ENCODE peak calls at places on chromosome 7, in four cellular contexts. E is NCI-H1930, X is hypothalamus, A is NCI-H774. P is an unnamed sample.
A peak's percentile ranks its signal among the peaks of the same experiment; 100 is the strongest.

GRCh38 chr7:69748530-69748929 is 150.3 kb downstream of the AUTS2 start:
- DNase-seq in E (no peak), X (no peak), A (no peak), P (no peak)

GRCh38 chr7:22675917-22676343 is 51.1 kb upstream of the IL6 start:
- DNase-seq in E (no peak), X (no peak), A (no peak), P (no peak)

GRCh38 chr7:157278167-157278790 is 58.5 kb upstream of the DNAJB6 start:
- DNase-seq in E (no peak), X (no peak), A (no peak), P (no peak)

GRCh38 chr7:24057243-24057642 is 226.7 kb upstream of the NPY start:
- DNase-seq in E (no peak), X (no peak), A (no peak), P (no peak)

GRCh38 chr7:32228601-32229000 is 158.4 kb upstream of the PDE1C start:
- DNase-seq in E (no peak), X (no peak), A (no peak), P (no peak)

GRCh38 chr7:157339777-157340677 is 3.2 kb downstream of the DNAJB6 start:
- DNase-seq in E (peak; percentile 21), X (peak; percentile 47), A (no peak), P (no peak)

GRCh38 chr7:77281780-77282478 is 82.3 kb upstream of the FGL2 start:
- DNase-seq in E (no peak), X (no peak), A (no peak), P (no peak)

GRCh38 chr7:103714377-103714927 is 268.4 kb upstream of the SLC26A5 start:
- DNase-seq in E (no peak), X (no peak), A (no peak), P (no peak)

GRCh38 chr7:26149391-26149977 is 2.5 kb upstream of the NFE2L3 start:
- DNase-seq in E (no peak), X (no peak), A (no peak), P (no peak)

GRCh38 chr7:116933465-116933864 is 19.8 kb upstream of the ST7 start:
- DNase-seq in E (no peak), X (no peak), A (no peak), P (no peak)

GRCh38 chr7:111796671-111797070 is 234.4 kb upstream of the IMMP2L start:
- DNase-seq in E (no peak), X (no peak), A (no peak), P (no peak)

GRCh38 chr7:97024209-97025129 is at the start of gene DLX5:
- DNase-seq in E (peak; percentile 92), X (no peak), A (peak; percentile 90), P (no peak)

GRCh38 chr7:37285701-37286475 is 162.8 kb downstream of the ELMO1 start:
- DNase-seq in E (no peak), X (peak; percentile 31), A (no peak), P (no peak)

GRCh38 chr7:66557214-66558200 is 71.2 kb upstream of the KCTD7 start:
- DNase-seq in E (peak; percentile 40), X (peak; percentile 65), A (peak; percentile 5), P (peak; percentile 80)

GRCh38 chr7:107108951-107109350 is 59.9 kb upstream of the HBP1 start:
- DNase-seq in E (no peak), X (no peak), A (no peak), P (no peak)

GRCh38 chr7:137086896-137087295 is 218.4 kb downstream of the CHRM2 start:
- DNase-seq in E (no peak), X (no peak), A (no peak), P (no peak)

GRCh38 chr7:96308253-96308949 is 13.5 kb downstream of the SLC25A13 start:
- DNase-seq in E (no peak), X (no peak), A (no peak), P (no peak)

GRCh38 chr7:133053321-133053891 is 28.5 kb downstream of the CHCHD3 start:
- DNase-seq in E (no peak), X (no peak), A (no peak), P (no peak)

GRCh38 chr7:103148994-103149807 is at the start of gene NAPEPLD:
- DNase-seq in E (peak; percentile 81), X (peak; percentile 94), A (peak; percentile 84), P (peak; percentile 83)

GRCh38 chr7:3244241-3244814 is 56.7 kb upstream of the SDK1 start:
- DNase-seq in E (peak; percentile 37), X (no peak), A (no peak), P (no peak)

GRCh38 chr7:28575241-28575643 is 162.9 kb downstream of the CREB5 start:
- DNase-seq in E (no peak), X (no peak), A (no peak), P (no peak)